ENCODE peak calls at places on chromosomes 16 and 17, in six cellular contexts. O, T, P, X, G and N are unnamed samples.

GRCh38 chr17:4233668-4234258 is 30.0 kb downstream of the ANKFY1 start:
- DNase-seq in O (peak), T (no peak), P (no peak), X (no peak), G (no peak), N (no peak)

GRCh38 chr16:67389911-67390815 is 3.1 kb downstream of the TPPP3 start:
- DNase-seq in O (no peak), T (no peak), P (no peak), X (no peak), G (no peak), N (no peak)

GRCh38 chr16:3497771-3498170 is 2.5 kb upstream of the C16orf90 start:
- DNase-seq in O (no peak), T (no peak), P (no peak), X (no peak), G (no peak), N (no peak)

GRCh38 chr17:57574040-57574513 is 171.0 kb downstream of the CCDC182 start:
- DNase-seq in O (peak), T (no peak), P (peak), X (no peak), G (no peak), N (no peak)

GRCh38 chr17:62109924-62110323 is 44.8 kb upstream of the MED13 start:
- DNase-seq in O (no peak), T (no peak), P (no peak), X (no peak), G (no peak), N (no peak)

GRCh38 chr16:56869513-56870270 is 4.7 kb downstream of the SLC12A3 start:
- DNase-seq in O (no peak), T (no peak), P (peak), X (peak), G (peak), N (peak)

GRCh38 chr17:3888343-3889171 is 4.3 kb downstream of the CAMKK1 start:
- DNase-seq in O (peak), T (peak), P (peak), X (peak), G (peak), N (no peak)

GRCh38 chr16:4535627-4536108 is 2.9 kb downstream of the CDIP1 start:
- DNase-seq in O (no peak), T (no peak), P (no peak), X (no peak), G (no peak), N (no peak)

GRCh38 chr16:64586756-64587155 is 535.1 kb downstream of the CDH11 start:
- DNase-seq in O (no peak), T (no peak), P (no peak), X (no peak), G (no peak), N (no peak)

GRCh38 chr17:59844884-59845594 is 47.7 kb downstream of the TUBD1 start:
- DNase-seq in O (no peak), T (peak), P (peak), X (no peak), G (no peak), N (peak)

GRCh38 chr16:90031931-90032663 is 12.8 kb upstream of the DBNDD1 start:
- DNase-seq in O (no peak), T (no peak), P (peak), X (no peak), G (no peak), N (no peak)

GRCh38 chr17:62852195-62852594 is 44.1 kb upstream of the MARCHF10 start:
- DNase-seq in O (no peak), T (no peak), P (no peak), X (no peak), G (peak), N (no peak)

GRCh38 chr17:59311051-59311468 is 20.4 kb upstream of the YPEL2 start:
- DNase-seq in O (peak), T (peak), P (peak), X (peak), G (no peak), N (peak)

GRCh38 chr16:86722970-86723369 is 144.6 kb downstream of the FOXL1 start:
- DNase-seq in O (no peak), T (no peak), P (peak), X (no peak), G (no peak), N (no peak)

GRCh38 chr17:68561319-68561718 is 39.8 kb downstream of the FAM20A start:
- DNase-seq in O (no peak), T (no peak), P (no peak), X (no peak), G (no peak), N (no peak)

GRCh38 chr17:61335105-61335844 is 64.4 kb upstream of the TBX2 start:
- DNase-seq in O (no peak), T (no peak), P (peak), X (no peak), G (no peak), N (no peak)

GRCh38 chr16:528111-529011 is 849 bp downstream of the CAPN15 start:
- DNase-seq in O (no peak), T (no peak), P (peak), X (peak), G (no peak), N (peak)

GRCh38 chr17:32596666-32597065 is 109.9 kb downstream of the CDK5R1 start:
- DNase-seq in O (no peak), T (peak), P (peak), X (no peak), G (no peak), N (no peak)

GRCh38 chr17:41697122-41697962 is 8.7 kb downstream of the EIF1 start:
- DNase-seq in O (peak), T (no peak), P (peak), X (no peak), G (no peak), N (no peak)

GRCh38 chr16:25966172-25967097 is 274.7 kb downstream of the HS3ST4 start:
- DNase-seq in O (no peak), T (no peak), P (no peak), X (no peak), G (no peak), N (no peak)

GRCh38 chr16:9934723-9935508 is 247.3 kb downstream of the GRIN2A start:
- DNase-seq in O (no peak), T (no peak), P (no peak), X (no peak), G (no peak), N (no peak)

GRCh38 chr17:66949501-66949900 is 15.0 kb upstream of the CACNG4 start:
- DNase-seq in O (no peak), T (peak), P (peak), X (no peak), G (peak), N (no peak)

GRCh38 chr16:86519649-86520316 is 9.5 kb downstream of the FOXF1 start:
- DNase-seq in O (peak), T (peak), P (peak), X (peak), G (peak), N (peak)

GRCh38 chr17:81716674-81716996 is 4.6 kb downstream of the SLC25A10 start:
- DNase-seq in O (no peak), T (no peak), P (no peak), X (no peak), G (no peak), N (no peak)

GRCh38 chr17:27318633-27319032 is 24.7 kb downstream of the WSB1 start:
- DNase-seq in O (no peak), T (no peak), P (no peak), X (no peak), G (no peak), N (no peak)